ENCODE peak calls at places on chromosomes 2 and 18, in four cellular contexts. One of them, this sample, is unnamed.

GRCh38 chr18:77051581-77052296 is 80.8 kb downstream of the MBP start:
- DNase-seq in right atrium auricular region: no peak
- DNase-seq in colonic mucosa: no peak
- DNase-seq in tibial artery: no peak
- DNase-seq in this sample: no peak

GRCh38 chr2:1553671-1554295 is 140.5 kb downstream of the TPO start:
- DNase-seq in right atrium auricular region: no peak
- DNase-seq in colonic mucosa: no peak
- DNase-seq in tibial artery: no peak
- DNase-seq in this sample: no peak

GRCh38 chr2:11073251-11073650 is 82.0 kb upstream of the SLC66A3 start:
- DNase-seq in right atrium auricular region: no peak
- DNase-seq in colonic mucosa: peak; percentile 54
- DNase-seq in tibial artery: no peak
- DNase-seq in this sample: no peak

GRCh38 chr2:112542974-112543760 is 902 bp downstream of the POLR1B start:
- DNase-seq in right atrium auricular region: no peak
- DNase-seq in colonic mucosa: peak; percentile 29
- DNase-seq in tibial artery: no peak
- DNase-seq in this sample: no peak

GRCh38 chr2:43041661-43042360 is 184.6 kb downstream of the ZFP36L2 start:
- DNase-seq in right atrium auricular region: no peak
- DNase-seq in colonic mucosa: no peak
- DNase-seq in tibial artery: no peak
- DNase-seq in this sample: peak; percentile 38

GRCh38 chr2:45851576-45852304 is 200.3 kb downstream of the PRKCE start:
- DNase-seq in right atrium auricular region: no peak
- DNase-seq in colonic mucosa: no peak
- DNase-seq in tibial artery: no peak
- DNase-seq in this sample: peak; percentile 11

GRCh38 chr2:238771193-238771592 is 76.7 kb upstream of the TWIST2 start:
- DNase-seq in right atrium auricular region: no peak
- DNase-seq in colonic mucosa: no peak
- DNase-seq in tibial artery: no peak
- DNase-seq in this sample: no peak

GRCh38 chr18:23037646-23038045 is 97.6 kb upstream of the CABLES1 start:
- DNase-seq in right atrium auricular region: no peak
- DNase-seq in colonic mucosa: no peak
- DNase-seq in tibial artery: no peak
- DNase-seq in this sample: no peak

GRCh38 chr2:143852748-143853147 is 667.2 kb downstream of the ZEB2 start:
- DNase-seq in right atrium auricular region: no peak
- DNase-seq in colonic mucosa: no peak
- DNase-seq in tibial artery: no peak
- DNase-seq in this sample: no peak

GRCh38 chr18:21831413-21831831 is 90.8 kb downstream of the MIB1 start:
- DNase-seq in right atrium auricular region: no peak
- DNase-seq in colonic mucosa: no peak
- DNase-seq in tibial artery: peak; percentile 39
- DNase-seq in this sample: no peak

GRCh38 chr2:232994446-232994845 is 18.6 kb downstream of the NGEF start:
- DNase-seq in right atrium auricular region: peak; percentile 23
- DNase-seq in colonic mucosa: no peak
- DNase-seq in tibial artery: no peak
- DNase-seq in this sample: no peak

GRCh38 chr2:53770264-53770663 is 2.7 kb downstream of the CHAC2 start:
- DNase-seq in right atrium auricular region: no peak
- DNase-seq in colonic mucosa: no peak
- DNase-seq in tibial artery: no peak
- DNase-seq in this sample: no peak

GRCh38 chr18:3115430-3116025 is 102.6 kb upstream of the LPIN2 start:
- DNase-seq in right atrium auricular region: no peak
- DNase-seq in colonic mucosa: no peak
- DNase-seq in tibial artery: no peak
- DNase-seq in this sample: no peak

GRCh38 chr2:157875720-157876065 is 437 bp downstream of the ACVR1 start:
- DNase-seq in right atrium auricular region: no peak
- DNase-seq in colonic mucosa: peak; percentile 62
- DNase-seq in tibial artery: peak; percentile 31
- DNase-seq in this sample: peak; percentile 31

GRCh38 chr2:152826880-152827279 is 108.5 kb downstream of the ARL6IP6 start:
- DNase-seq in right atrium auricular region: no peak
- DNase-seq in colonic mucosa: no peak
- DNase-seq in tibial artery: no peak
- DNase-seq in this sample: no peak

GRCh38 chr2:105610444-105611327 is 134.0 kb upstream of the NCK2 start:
- DNase-seq in right atrium auricular region: no peak
- DNase-seq in colonic mucosa: no peak
- DNase-seq in tibial artery: no peak
- DNase-seq in this sample: no peak

GRCh38 chr2:155266109-155266508 is 567.6 kb downstream of the KCNJ3 start:
- DNase-seq in right atrium auricular region: no peak
- DNase-seq in colonic mucosa: no peak
- DNase-seq in tibial artery: no peak
- DNase-seq in this sample: no peak

GRCh38 chr2:9944330-9944758 is 7.1 kb upstream of the GRHL1 start:
- DNase-seq in right atrium auricular region: no peak
- DNase-seq in colonic mucosa: no peak
- DNase-seq in tibial artery: no peak
- DNase-seq in this sample: peak; percentile 40

GRCh38 chr18:56637897-56638231 is 528 bp downstream of the TXNL1 start:
- DNase-seq in right atrium auricular region: no peak
- DNase-seq in colonic mucosa: no peak
- DNase-seq in tibial artery: no peak
- DNase-seq in this sample: no peak

GRCh38 chr2:24456610-24457556 is 34.2 kb upstream of the NCOA1 start:
- DNase-seq in right atrium auricular region: peak; percentile 79
- DNase-seq in colonic mucosa: peak; percentile 48
- DNase-seq in tibial artery: peak; percentile 89
- DNase-seq in this sample: peak; percentile 9

GRCh38 chr18:74063023-74063422 is 84.6 kb downstream of the FBXO15 start:
- DNase-seq in right atrium auricular region: no peak
- DNase-seq in colonic mucosa: no peak
- DNase-seq in tibial artery: no peak
- DNase-seq in this sample: no peak

GRCh38 chr18:79644006-79644665 is 35.5 kb upstream of the CTDP1 start:
- DNase-seq in right atrium auricular region: no peak
- DNase-seq in colonic mucosa: peak; percentile 48
- DNase-seq in tibial artery: peak; percentile 34
- DNase-seq in this sample: peak; percentile 38

GRCh38 chr18:25503567-25504081 is 151.7 kb upstream of the ZNF521 start:
- DNase-seq in right atrium auricular region: peak; percentile 77
- DNase-seq in colonic mucosa: peak; percentile 72
- DNase-seq in tibial artery: peak; percentile 71
- DNase-seq in this sample: peak; percentile 28

GRCh38 chr2:113126845-113127645 is at the start of gene IL1RN:
- DNase-seq in right atrium auricular region: peak; percentile 57
- DNase-seq in colonic mucosa: no peak
- DNase-seq in tibial artery: peak; percentile 45
- DNase-seq in this sample: no peak

GRCh38 chr2:199409705-199410104 is 48.0 kb downstream of the SATB2 start:
- DNase-seq in right atrium auricular region: no peak
- DNase-seq in colonic mucosa: no peak
- DNase-seq in tibial artery: no peak
- DNase-seq in this sample: no peak

GRCh38 chr2:213932-214693 is 49.7 kb downstream of the SH3YL1 start:
- DNase-seq in right atrium auricular region: no peak
- DNase-seq in colonic mucosa: no peak
- DNase-seq in tibial artery: no peak
- DNase-seq in this sample: no peak

GRCh38 chr2:234687718-234688475 is 191.0 kb upstream of the ARL4C start:
- DNase-seq in right atrium auricular region: peak; percentile 44
- DNase-seq in colonic mucosa: no peak
- DNase-seq in tibial artery: no peak
- DNase-seq in this sample: no peak
- H3K4me1 ChIP-seq in right atrium auricular region: no peaks in the 10 kb centered on the region
- H3K4me1 ChIP-seq in colonic mucosa: no peaks in the 10 kb centered on the region
- H3K4me1 ChIP-seq in tibial artery: no peaks in the 10 kb centered on the region
- H3K4me1 ChIP-seq in this sample: peaks cover 11% of the 10 kb centered on the region

GRCh38 chr2:31893093-31893492 is 117.7 kb downstream of the MEMO1 start:
- DNase-seq in right atrium auricular region: no peak
- DNase-seq in colonic mucosa: no peak
- DNase-seq in tibial artery: no peak
- DNase-seq in this sample: no peak

GRCh38 chr2:31889044-31889443 is 121.8 kb downstream of the MEMO1 start:
- DNase-seq in right atrium auricular region: no peak
- DNase-seq in colonic mucosa: no peak
- DNase-seq in tibial artery: no peak
- DNase-seq in this sample: no peak

GRCh38 chr2:31886700-31887099 is 124.1 kb downstream of the MEMO1 start:
- DNase-seq in right atrium auricular region: no peak
- DNase-seq in colonic mucosa: no peak
- DNase-seq in tibial artery: no peak
- DNase-seq in this sample: no peak

GRCh38 chr2:31888550-31888949 is 122.3 kb downstream of the MEMO1 start:
- DNase-seq in right atrium auricular region: no peak
- DNase-seq in colonic mucosa: no peak
- DNase-seq in tibial artery: no peak
- DNase-seq in this sample: no peak
- H3K4me1 ChIP-seq in right atrium auricular region: no peaks in the 10 kb centered on the region
- H3K4me1 ChIP-seq in colonic mucosa: no peaks in the 10 kb centered on the region
- H3K4me1 ChIP-seq in tibial artery: no peaks in the 10 kb centered on the region
- H3K4me1 ChIP-seq in this sample: no peaks in the 10 kb centered on the region

GRCh38 chr18:10748641-10749040 is 222.8 kb downstream of the NAPG start:
- DNase-seq in right atrium auricular region: no peak
- DNase-seq in colonic mucosa: no peak
- DNase-seq in tibial artery: no peak
- DNase-seq in this sample: no peak
- H3K4me1 ChIP-seq in right atrium auricular region: no peaks in the 10 kb centered on the region
- H3K4me1 ChIP-seq in colonic mucosa: no peaks in the 10 kb centered on the region
- H3K4me1 ChIP-seq in tibial artery: no peaks in the 10 kb centered on the region
- H3K4me1 ChIP-seq in this sample: no peaks in the 10 kb centered on the region

GRCh38 chr18:48713302-48713701 is 174.5 kb downstream of the CTIF start:
- DNase-seq in right atrium auricular region: peak; percentile 82
- DNase-seq in colonic mucosa: peak; percentile 20
- DNase-seq in tibial artery: peak; percentile 52
- DNase-seq in this sample: no peak
- H3K4me1 ChIP-seq in right atrium auricular region: no peaks in the 10 kb centered on the region
- H3K4me1 ChIP-seq in colonic mucosa: peaks cover 2% of the 10 kb centered on the region
- H3K4me1 ChIP-seq in tibial artery: no peaks in the 10 kb centered on the region
- H3K4me1 ChIP-seq in this sample: no peaks in the 10 kb centered on the region

DNA sequence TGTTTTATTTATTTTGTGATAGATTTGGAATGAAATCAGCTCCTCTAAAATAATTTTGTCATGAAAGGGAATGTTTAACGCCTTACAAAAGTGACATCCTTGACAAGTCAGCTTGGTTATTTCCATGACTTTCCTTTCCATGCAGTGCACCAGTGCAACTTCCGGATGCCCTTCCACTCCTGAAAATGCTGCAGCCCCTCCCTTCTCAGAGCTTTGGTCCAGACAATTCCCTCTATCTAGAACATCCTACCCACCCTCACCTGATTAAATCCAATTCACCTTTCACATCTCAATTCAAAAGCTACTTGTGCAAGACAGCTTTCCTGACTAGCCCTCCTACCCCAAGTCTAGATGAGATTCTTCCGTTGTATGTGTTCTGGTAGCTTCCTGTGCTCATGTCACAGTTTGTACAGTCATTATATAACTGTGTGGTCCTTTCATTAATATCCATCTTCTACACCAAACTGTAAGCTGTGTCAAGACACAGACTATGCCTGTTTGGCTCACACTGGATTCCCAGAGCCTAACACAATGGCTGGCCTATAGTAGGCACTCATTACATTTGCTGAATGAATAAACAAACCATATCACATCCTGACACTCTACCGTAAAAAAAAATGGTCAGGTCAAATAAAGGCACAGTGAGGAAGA is 72.7 kb downstream of the ANKRD44 start:
- DNase-seq in right atrium auricular region: no peak
- DNase-seq in colonic mucosa: no peak
- DNase-seq in tibial artery: no peak
- DNase-seq in this sample: no peak
- H3K4me1 ChIP-seq in right atrium auricular region: no peaks in the 10 kb centered on the region
- H3K4me1 ChIP-seq in colonic mucosa: no peaks in the 10 kb centered on the region
- H3K4me1 ChIP-seq in tibial artery: no peaks in the 10 kb centered on the region
- H3K4me1 ChIP-seq in this sample: no peaks in the 10 kb centered on the region

GRCh38 chr2:15957881-15958713 is 17.7 kb downstream of the MYCN start:
- DNase-seq in right atrium auricular region: no peak
- DNase-seq in colonic mucosa: no peak
- DNase-seq in tibial artery: no peak
- DNase-seq in this sample: no peak
- H3K4me1 ChIP-seq in right atrium auricular region: no peaks in the 10 kb centered on the region
- H3K4me1 ChIP-seq in colonic mucosa: no peaks in the 10 kb centered on the region
- H3K4me1 ChIP-seq in tibial artery: no peaks in the 10 kb centered on the region
- H3K4me1 ChIP-seq in this sample: no peaks in the 10 kb centered on the region